ENCODE peak calls at places on chromosomes 1 and 21, in ten cellular contexts. One of them, this sample, is unnamed.

GRCh38 chr1:58929667-58930325 is 145.9 kb upstream of the JUN start:
- DNase-seq in mucosa of descending colon: peak; percentile 84
- DNase-seq in fibroblast of mammary gland: peak; percentile 27
- DNase-seq in ovary: no peak
- DNase-seq in astrocyte of the cerebellum: no peak
- DNase-seq in GM12865: no peak
- DNase-seq in HFFc6: no peak
- DNase-seq in AG04449: no peak
- DNase-seq in sigmoid colon: no peak
- DNase-seq in cardiac muscle cell: no peak
- DNase-seq in this sample: no peak

GRCh38 chr1:218380125-218380977 is 35.2 kb downstream of the TGFB2 start:
- DNase-seq in ovary: no peak
- DNase-seq in fibroblast of mammary gland: peak; percentile 73
- DNase-seq in cardiac muscle cell: peak; percentile 42
- DNase-seq in AG04449: no peak
- DNase-seq in astrocyte of the cerebellum: peak; percentile 83
- DNase-seq in HFFc6: peak; percentile 65
- DNase-seq in mucosa of descending colon: no peak
- DNase-seq in GM12865: no peak
- DNase-seq in sigmoid colon: no peak
- DNase-seq in this sample: no peak

GRCh38 chr1:40141878-40142535 is 19.2 kb upstream of the RLF start:
- DNase-seq in astrocyte of the cerebellum: no peak
- DNase-seq in GM12865: no peak
- DNase-seq in mucosa of descending colon: no peak
- DNase-seq in HFFc6: peak; percentile 19
- DNase-seq in cardiac muscle cell: no peak
- DNase-seq in ovary: no peak
- DNase-seq in sigmoid colon: no peak
- DNase-seq in fibroblast of mammary gland: no peak
- DNase-seq in AG04449: no peak
- DNase-seq in this sample: no peak

GRCh38 chr1:44819257-44819593 is 10.9 kb downstream of the BTBD19 start:
- DNase-seq in cardiac muscle cell: no peak
- DNase-seq in GM12865: no peak
- DNase-seq in ovary: no peak
- DNase-seq in HFFc6: no peak
- DNase-seq in AG04449: no peak
- DNase-seq in astrocyte of the cerebellum: no peak
- DNase-seq in sigmoid colon: peak; percentile 58
- DNase-seq in mucosa of descending colon: no peak
- DNase-seq in fibroblast of mammary gland: no peak
- DNase-seq in this sample: no peak

GRCh38 chr1:42830631-42831030 is 13.4 kb upstream of the SVBP start:
- DNase-seq in cardiac muscle cell: no peak
- DNase-seq in GM12865: no peak
- DNase-seq in ovary: no peak
- DNase-seq in mucosa of descending colon: no peak
- DNase-seq in astrocyte of the cerebellum: no peak
- DNase-seq in fibroblast of mammary gland: no peak
- DNase-seq in HFFc6: no peak
- DNase-seq in AG04449: no peak
- DNase-seq in sigmoid colon: no peak
- DNase-seq in this sample: no peak

GRCh38 chr21:27423073-27423472 is 456.2 kb upstream of the ADAMTS5 start:
- DNase-seq in mucosa of descending colon: no peak
- DNase-seq in GM12865: no peak
- DNase-seq in sigmoid colon: peak; percentile 80
- DNase-seq in fibroblast of mammary gland: peak; percentile 97
- DNase-seq in AG04449: peak; percentile 82
- DNase-seq in ovary: peak; percentile 35
- DNase-seq in cardiac muscle cell: no peak
- DNase-seq in HFFc6: peak; percentile 89
- DNase-seq in astrocyte of the cerebellum: peak; percentile 75
- DNase-seq in this sample: no peak

GRCh38 chr1:27114522-27114921 is 40.4 kb downstream of the SLC9A1 start:
- DNase-seq in cardiac muscle cell: no peak
- DNase-seq in mucosa of descending colon: no peak
- DNase-seq in HFFc6: no peak
- DNase-seq in sigmoid colon: no peak
- DNase-seq in astrocyte of the cerebellum: no peak
- DNase-seq in ovary: no peak
- DNase-seq in AG04449: no peak
- DNase-seq in GM12865: no peak
- DNase-seq in fibroblast of mammary gland: no peak
- DNase-seq in this sample: no peak

GRCh38 chr1:28301368-28302174 is 27.3 kb upstream of the MED18 start:
- DNase-seq in cardiac muscle cell: no peak
- DNase-seq in AG04449: no peak
- DNase-seq in ovary: no peak
- DNase-seq in sigmoid colon: no peak
- DNase-seq in fibroblast of mammary gland: no peak
- DNase-seq in HFFc6: peak; percentile 67
- DNase-seq in astrocyte of the cerebellum: peak; percentile 49
- DNase-seq in mucosa of descending colon: no peak
- DNase-seq in GM12865: no peak
- DNase-seq in this sample: no peak

GRCh38 chr1:204578867-204579664 is 62.9 kb downstream of the MDM4 start:
- DNase-seq in cardiac muscle cell: no peak
- DNase-seq in GM12865: peak; percentile 81
- DNase-seq in mucosa of descending colon: peak; percentile 61
- DNase-seq in astrocyte of the cerebellum: no peak
- DNase-seq in HFFc6: no peak
- DNase-seq in sigmoid colon: peak; percentile 71
- DNase-seq in ovary: peak; percentile 48
- DNase-seq in AG04449: no peak
- DNase-seq in fibroblast of mammary gland: peak; percentile 18
- DNase-seq in this sample: no peak

GRCh38 chr1:59018860-59019259 is 235.0 kb upstream of the JUN start:
- DNase-seq in cardiac muscle cell: no peak
- DNase-seq in ovary: no peak
- DNase-seq in HFFc6: no peak
- DNase-seq in fibroblast of mammary gland: no peak
- DNase-seq in AG04449: no peak
- DNase-seq in sigmoid colon: no peak
- DNase-seq in GM12865: no peak
- DNase-seq in mucosa of descending colon: no peak
- DNase-seq in astrocyte of the cerebellum: no peak
- DNase-seq in this sample: no peak

GRCh38 chr1:84892657-84893618 is at the start of gene LPAR3:
- DNase-seq in ovary: no peak
- DNase-seq in astrocyte of the cerebellum: no peak
- DNase-seq in sigmoid colon: no peak
- DNase-seq in HFFc6: no peak
- DNase-seq in mucosa of descending colon: peak; percentile 65
- DNase-seq in AG04449: no peak
- DNase-seq in cardiac muscle cell: peak; percentile 87
- DNase-seq in fibroblast of mammary gland: peak; percentile 10
- DNase-seq in GM12865: no peak
- DNase-seq in this sample: peak; percentile 44

GRCh38 chr1:1019122-1019999 is 559 bp upstream of the AGRN start:
- DNase-seq in HFFc6: peak; percentile 58
- DNase-seq in ovary: peak; percentile 89
- DNase-seq in fibroblast of mammary gland: peak; percentile 67
- DNase-seq in mucosa of descending colon: peak; percentile 87
- DNase-seq in sigmoid colon: peak; percentile 93
- DNase-seq in astrocyte of the cerebellum: peak; percentile 43
- DNase-seq in cardiac muscle cell: peak; percentile 92
- DNase-seq in GM12865: peak; percentile 90
- DNase-seq in AG04449: no peak
- DNase-seq in this sample: peak; percentile 84

GRCh38 chr1:229972600-229973296 is 94.3 kb upstream of the GALNT2 start:
- DNase-seq in GM12865: peak; percentile 37
- DNase-seq in fibroblast of mammary gland: no peak
- DNase-seq in HFFc6: no peak
- DNase-seq in mucosa of descending colon: no peak
- DNase-seq in AG04449: no peak
- DNase-seq in astrocyte of the cerebellum: no peak
- DNase-seq in sigmoid colon: no peak
- DNase-seq in cardiac muscle cell: no peak
- DNase-seq in ovary: no peak
- DNase-seq in this sample: no peak

GRCh38 chr1:93635614-93636543 is 45.8 kb downstream of the BCAR3 start:
- DNase-seq in astrocyte of the cerebellum: peak; percentile 86
- DNase-seq in ovary: no peak
- DNase-seq in fibroblast of mammary gland: no peak
- DNase-seq in GM12865: no peak
- DNase-seq in mucosa of descending colon: no peak
- DNase-seq in HFFc6: no peak
- DNase-seq in AG04449: no peak
- DNase-seq in cardiac muscle cell: no peak
- DNase-seq in sigmoid colon: no peak
- DNase-seq in this sample: no peak

GRCh38 chr1:216961516-216961915 is 238.3 kb upstream of the ESRRG start:
- DNase-seq in HFFc6: no peak
- DNase-seq in astrocyte of the cerebellum: no peak
- DNase-seq in fibroblast of mammary gland: no peak
- DNase-seq in AG04449: no peak
- DNase-seq in cardiac muscle cell: no peak
- DNase-seq in ovary: no peak
- DNase-seq in sigmoid colon: no peak
- DNase-seq in mucosa of descending colon: no peak
- DNase-seq in GM12865: no peak
- DNase-seq in this sample: no peak
- TF ChIP-seq CTCF in HFFc6: no peak
- TF ChIP-seq CTCF in astrocyte of the cerebellum: no peak
- TF ChIP-seq CTCF in fibroblast of mammary gland: no peak
- TF ChIP-seq CTCF in AG04449: no peak
- TF ChIP-seq CTCF in cardiac muscle cell: no peak
- TF ChIP-seq CTCF in ovary: no peak
- TF ChIP-seq CTCF in sigmoid colon: no peak
- TF ChIP-seq CTCF in mucosa of descending colon: no peak
- TF ChIP-seq CTCF in GM12865: no peak
- TF ChIP-seq CTCF in this sample: no peak

DNA sequence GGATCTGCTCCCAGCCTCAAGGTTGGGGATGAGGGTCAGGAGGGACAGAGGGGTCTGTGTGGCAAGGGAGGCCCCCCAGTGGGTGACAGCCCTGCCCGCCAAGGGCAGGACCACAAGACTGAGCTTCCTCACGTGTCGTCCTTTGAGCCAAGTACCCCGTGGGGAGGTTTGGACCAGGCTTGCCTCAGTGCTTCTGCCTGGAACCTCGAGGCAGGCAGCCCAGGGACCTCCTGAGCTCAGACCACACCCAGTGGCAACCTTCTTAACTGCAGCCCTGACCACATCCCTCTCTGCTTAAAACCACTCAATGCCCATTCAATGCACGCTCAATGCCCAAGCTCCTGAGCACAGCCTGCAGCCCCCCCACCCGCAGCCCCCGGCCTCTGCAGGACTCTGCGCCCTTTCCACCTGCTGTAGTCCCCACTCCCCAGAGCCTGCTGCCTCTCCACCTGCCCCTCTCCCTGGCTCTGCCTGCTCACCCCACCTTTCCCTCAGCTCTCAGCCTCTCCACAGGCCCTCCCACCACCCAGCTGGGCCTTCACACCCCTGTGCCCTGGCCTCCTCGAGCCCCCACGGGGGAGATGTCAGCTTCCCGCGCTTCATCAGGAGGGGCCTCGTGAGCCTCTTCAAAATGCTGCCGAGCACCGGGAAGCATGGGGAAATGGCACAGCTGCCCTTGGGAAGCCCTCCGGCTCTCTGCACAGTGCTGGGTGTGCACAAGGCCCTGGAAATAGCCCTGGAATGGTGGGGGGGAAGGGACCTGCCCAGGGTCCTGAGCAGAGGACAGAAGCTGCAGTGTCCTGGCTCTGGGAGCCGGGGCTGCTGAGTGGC is 129.3 kb upstream of the VAMP3 start:
- DNase-seq in AG04449: no peak
- DNase-seq in astrocyte of the cerebellum: no peak
- DNase-seq in GM12865: no peak
- DNase-seq in sigmoid colon: no peak
- DNase-seq in cardiac muscle cell: peak; percentile 80
- DNase-seq in fibroblast of mammary gland: no peak
- DNase-seq in mucosa of descending colon: no peak
- DNase-seq in HFFc6: no peak
- DNase-seq in ovary: no peak
- DNase-seq in this sample: no peak
- TF ChIP-seq CTCF in AG04449: no peak
- TF ChIP-seq CTCF in astrocyte of the cerebellum: no peak
- TF ChIP-seq CTCF in GM12865: no peak
- TF ChIP-seq CTCF in sigmoid colon: no peak
- TF ChIP-seq CTCF in cardiac muscle cell: no peak
- TF ChIP-seq CTCF in fibroblast of mammary gland: no peak
- TF ChIP-seq CTCF in mucosa of descending colon: no peak
- TF ChIP-seq CTCF in HFFc6: peak; percentile 34
- TF ChIP-seq CTCF in ovary: no peak
- TF ChIP-seq CTCF in this sample: no peak

GRCh38 chr1:160108888-160109662 is 6.5 kb upstream of the ATP1A2 start:
- DNase-seq in GM12865: peak; percentile 54
- DNase-seq in astrocyte of the cerebellum: peak; percentile 31
- DNase-seq in fibroblast of mammary gland: peak; percentile 66
- DNase-seq in HFFc6: peak; percentile 39
- DNase-seq in AG04449: no peak
- DNase-seq in ovary: no peak
- DNase-seq in sigmoid colon: no peak
- DNase-seq in mucosa of descending colon: no peak
- DNase-seq in cardiac muscle cell: peak; percentile 63
- DNase-seq in this sample: no peak
- TF ChIP-seq CTCF in GM12865: peak; percentile 49
- TF ChIP-seq CTCF in astrocyte of the cerebellum: peak; percentile 72
- TF ChIP-seq CTCF in fibroblast of mammary gland: peak; percentile 61
- TF ChIP-seq CTCF in HFFc6: peak; percentile 78
- TF ChIP-seq CTCF in AG04449: peak; percentile 35
- TF ChIP-seq CTCF in ovary: no peak
- TF ChIP-seq CTCF in sigmoid colon: peak; percentile 36
- TF ChIP-seq CTCF in mucosa of descending colon: peak; percentile 16
- TF ChIP-seq CTCF in cardiac muscle cell: peak; percentile 60
- TF ChIP-seq CTCF in this sample: peak; percentile 48

GRCh38 chr1:54274448-54274847 is 74.5 kb downstream of the MRPL37 start:
- DNase-seq in mucosa of descending colon: no peak
- DNase-seq in astrocyte of the cerebellum: no peak
- DNase-seq in ovary: no peak
- DNase-seq in cardiac muscle cell: no peak
- DNase-seq in GM12865: no peak
- DNase-seq in HFFc6: no peak
- DNase-seq in sigmoid colon: no peak
- DNase-seq in AG04449: no peak
- DNase-seq in fibroblast of mammary gland: no peak
- DNase-seq in this sample: no peak

GRCh38 chr1:54273837-54274192 is 73.8 kb downstream of the MRPL37 start:
- DNase-seq in sigmoid colon: peak; percentile 93
- DNase-seq in cardiac muscle cell: no peak
- DNase-seq in ovary: peak; percentile 75
- DNase-seq in mucosa of descending colon: no peak
- DNase-seq in astrocyte of the cerebellum: no peak
- DNase-seq in GM12865: no peak
- DNase-seq in AG04449: no peak
- DNase-seq in fibroblast of mammary gland: peak; percentile 43
- DNase-seq in HFFc6: no peak
- DNase-seq in this sample: no peak

GRCh38 chr1:54272134-54272533 is 72.2 kb downstream of the MRPL37 start:
- DNase-seq in mucosa of descending colon: no peak
- DNase-seq in sigmoid colon: no peak
- DNase-seq in ovary: no peak
- DNase-seq in cardiac muscle cell: no peak
- DNase-seq in HFFc6: no peak
- DNase-seq in GM12865: no peak
- DNase-seq in fibroblast of mammary gland: no peak
- DNase-seq in AG04449: no peak
- DNase-seq in astrocyte of the cerebellum: no peak
- DNase-seq in this sample: no peak

GRCh38 chr1:54272772-54273091 is 72.8 kb downstream of the MRPL37 start:
- DNase-seq in ovary: no peak
- DNase-seq in astrocyte of the cerebellum: no peak
- DNase-seq in mucosa of descending colon: no peak
- DNase-seq in GM12865: no peak
- DNase-seq in AG04449: no peak
- DNase-seq in cardiac muscle cell: no peak
- DNase-seq in sigmoid colon: no peak
- DNase-seq in fibroblast of mammary gland: no peak
- DNase-seq in HFFc6: no peak
- DNase-seq in this sample: no peak

GRCh38 chr1:54273092-54273836 is 73.3 kb downstream of the MRPL37 start:
- DNase-seq in mucosa of descending colon: peak; percentile 68
- DNase-seq in sigmoid colon: peak; percentile 96
- DNase-seq in GM12865: peak; percentile 48
- DNase-seq in fibroblast of mammary gland: peak; percentile 94
- DNase-seq in ovary: peak; percentile 85
- DNase-seq in astrocyte of the cerebellum: peak; percentile 76
- DNase-seq in HFFc6: peak; percentile 90
- DNase-seq in cardiac muscle cell: no peak
- DNase-seq in AG04449: no peak
- DNase-seq in this sample: peak; percentile 42
- TF ChIP-seq CTCF in mucosa of descending colon: no peak
- TF ChIP-seq CTCF in sigmoid colon: peak; percentile 62
- TF ChIP-seq CTCF in GM12865: peak; percentile 30
- TF ChIP-seq CTCF in fibroblast of mammary gland: peak; percentile 79
- TF ChIP-seq CTCF in ovary: peak; percentile 62
- TF ChIP-seq CTCF in astrocyte of the cerebellum: peak; percentile 77
- TF ChIP-seq CTCF in HFFc6: peak; percentile 22
- TF ChIP-seq CTCF in cardiac muscle cell: peak; percentile 20
- TF ChIP-seq CTCF in AG04449: peak; percentile 83
- TF ChIP-seq CTCF in this sample: peak; percentile 62